ENCODE peak calls at places on chromosomes 7 and 10, in eight cellular contexts. One of them, this sample, is unnamed.

GRCh38 chr10:93568105-93568390 is 1.6 kb downstream of the FFAR4 start:
- DNase-seq in psoas muscle: no peak
- DNase-seq in fibroblast of mammary gland: no peak
- DNase-seq in NCI-H82: no peak
- DNase-seq in stimulated activated CD8-positive, alpha-beta memory T cell treated with anti-CD3 and anti-CD28 coated beads, Interleukin-12 subunit alpha, Interleukin-12 subunit beta, amount 100 ng/mL, for 4 hours: no peak
- DNase-seq in fibroblast of the conjunctiva: no peak
- DNase-seq in HL-60: no peak
- DNase-seq in retinal pigment epithelial cell: no peak
- DNase-seq in this sample: no peak

GRCh38 chr7:137399827-137400823 is 56.6 kb upstream of the PTN start:
- DNase-seq in psoas muscle: no peak
- DNase-seq in fibroblast of mammary gland: peak; percentile 67
- DNase-seq in NCI-H82: no peak
- DNase-seq in stimulated activated CD8-positive, alpha-beta memory T cell treated with anti-CD3 and anti-CD28 coated beads, Interleukin-12 subunit alpha, Interleukin-12 subunit beta, amount 100 ng/mL, for 4 hours: no peak
- DNase-seq in retinal pigment epithelial cell: peak; percentile 48
- DNase-seq in HL-60: no peak
- DNase-seq in fibroblast of the conjunctiva: no peak
- DNase-seq in this sample: no peak

GRCh38 chr7:112207106-112207592 is 654 bp downstream of the ZNF277 start:
- DNase-seq in retinal pigment epithelial cell: no peak
- DNase-seq in fibroblast of mammary gland: no peak
- DNase-seq in HL-60: no peak
- DNase-seq in psoas muscle: no peak
- DNase-seq in stimulated activated CD8-positive, alpha-beta memory T cell treated with anti-CD3 and anti-CD28 coated beads, Interleukin-12 subunit alpha, Interleukin-12 subunit beta, amount 100 ng/mL, for 4 hours: no peak
- DNase-seq in fibroblast of the conjunctiva: no peak
- DNase-seq in NCI-H82: peak; percentile 57
- DNase-seq in this sample: no peak

GRCh38 chr7:44103941-44104879 is at the start of gene AEBP1:
- DNase-seq in retinal pigment epithelial cell: no peak
- DNase-seq in NCI-H82: peak; percentile 77
- DNase-seq in fibroblast of mammary gland: peak; percentile 38
- DNase-seq in psoas muscle: peak; percentile 66
- DNase-seq in stimulated activated CD8-positive, alpha-beta memory T cell treated with anti-CD3 and anti-CD28 coated beads, Interleukin-12 subunit alpha, Interleukin-12 subunit beta, amount 100 ng/mL, for 4 hours: no peak
- DNase-seq in HL-60: no peak
- DNase-seq in fibroblast of the conjunctiva: no peak
- DNase-seq in this sample: no peak

GRCh38 chr7:23476286-23477169 is 6.2 kb upstream of the IGF2BP3 start:
- DNase-seq in fibroblast of the conjunctiva: no peak
- DNase-seq in retinal pigment epithelial cell: no peak
- DNase-seq in stimulated activated CD8-positive, alpha-beta memory T cell treated with anti-CD3 and anti-CD28 coated beads, Interleukin-12 subunit alpha, Interleukin-12 subunit beta, amount 100 ng/mL, for 4 hours: no peak
- DNase-seq in psoas muscle: no peak
- DNase-seq in NCI-H82: peak; percentile 94
- DNase-seq in HL-60: no peak
- DNase-seq in fibroblast of mammary gland: no peak
- DNase-seq in this sample: no peak

GRCh38 chr7:93043393-93043985 is 74.3 kb downstream of the SAMD9 start:
- DNase-seq in psoas muscle: no peak
- DNase-seq in retinal pigment epithelial cell: peak; percentile 19
- DNase-seq in fibroblast of mammary gland: peak; percentile 87
- DNase-seq in NCI-H82: no peak
- DNase-seq in fibroblast of the conjunctiva: peak; percentile 56
- DNase-seq in stimulated activated CD8-positive, alpha-beta memory T cell treated with anti-CD3 and anti-CD28 coated beads, Interleukin-12 subunit alpha, Interleukin-12 subunit beta, amount 100 ng/mL, for 4 hours: no peak
- DNase-seq in HL-60: no peak
- DNase-seq in this sample: peak; percentile 17

GRCh38 chr10:38054361-38054797 is 39.8 kb upstream of the ZNF37A start:
- DNase-seq in HL-60: no peak
- DNase-seq in psoas muscle: no peak
- DNase-seq in fibroblast of the conjunctiva: peak; percentile 35
- DNase-seq in stimulated activated CD8-positive, alpha-beta memory T cell treated with anti-CD3 and anti-CD28 coated beads, Interleukin-12 subunit alpha, Interleukin-12 subunit beta, amount 100 ng/mL, for 4 hours: no peak
- DNase-seq in NCI-H82: no peak
- DNase-seq in retinal pigment epithelial cell: no peak
- DNase-seq in fibroblast of mammary gland: peak; percentile 87
- DNase-seq in this sample: no peak

GRCh38 chr7:33107136-33108066 is 1.8 kb downstream of the RP9 start:
- DNase-seq in retinal pigment epithelial cell: no peak
- DNase-seq in stimulated activated CD8-positive, alpha-beta memory T cell treated with anti-CD3 and anti-CD28 coated beads, Interleukin-12 subunit alpha, Interleukin-12 subunit beta, amount 100 ng/mL, for 4 hours: no peak
- DNase-seq in psoas muscle: peak; percentile 52
- DNase-seq in fibroblast of mammary gland: peak; percentile 56
- DNase-seq in NCI-H82: peak; percentile 66
- DNase-seq in fibroblast of the conjunctiva: peak; percentile 47
- DNase-seq in HL-60: peak; percentile 50
- DNase-seq in this sample: peak; percentile 45

GRCh38 chr7:17274551-17275245 is 23.8 kb upstream of the AHR start:
- DNase-seq in fibroblast of mammary gland: peak; percentile 54
- DNase-seq in NCI-H82: no peak
- DNase-seq in fibroblast of the conjunctiva: no peak
- DNase-seq in retinal pigment epithelial cell: peak; percentile 85
- DNase-seq in HL-60: no peak
- DNase-seq in stimulated activated CD8-positive, alpha-beta memory T cell treated with anti-CD3 and anti-CD28 coated beads, Interleukin-12 subunit alpha, Interleukin-12 subunit beta, amount 100 ng/mL, for 4 hours: no peak
- DNase-seq in psoas muscle: no peak
- DNase-seq in this sample: peak; percentile 6

This sample was measured in NCI-H524.